ENCODE peak calls at places on chromosomes 4 and X, in four cellular contexts. J, F, G and B are unnamed samples.
A peak's percentile ranks its signal among the peaks of the same experiment; 100 is the strongest.

GRCh38 chr4:114599231-114600065 is 841 bp downstream of the UGT8 start:
- DNase-seq in J (peak; percentile 48), F (peak; percentile 68), G (no peak), B (no peak)

GRCh38 chr4:152102184-152103000 is 341.6 kb upstream of the GATB start:
- DNase-seq in J (no peak), F (no peak), G (peak; percentile 35), B (no peak)

GRCh38 chr4:51895816-51896408 is 53.0 kb downstream of the DCUN1D4 start:
- DNase-seq in J (peak; percentile 80), F (peak; percentile 71), G (peak; percentile 77), B (no peak)

GRCh38 chr4:20395160-20395773 is 143.6 kb downstream of the SLIT2 start:
- DNase-seq in J (peak; percentile 40), F (peak; percentile 45), G (peak; percentile 32), B (no peak)

GRCh38 chrX:154991476-154991875 is 31.0 kb downstream of the F8 start:
- DNase-seq in J (no peak), F (no peak), G (no peak), B (no peak)

GRCh38 chr4:48139688-48140087 is 5.6 kb upstream of the TXK start:
- DNase-seq in J (no peak), F (no peak), G (no peak), B (no peak)

GRCh38 chr4:14695411-14695810 is 306.9 kb upstream of the CPEB2 start:
- DNase-seq in J (no peak), F (no peak), G (no peak), B (no peak)

GRCh38 chr4:179728305-179728704 is 2286.1 kb upstream of the AGA start:
- DNase-seq in J (no peak), F (no peak), G (no peak), B (no peak)

GRCh38 chr4:159227984-159228383 is 125.1 kb downstream of the RAPGEF2 start:
- DNase-seq in J (no peak), F (peak; percentile 59), G (peak; percentile 3), B (peak; percentile 88)

GRCh38 chrX:144040793-144041192 is 156.9 kb downstream of the UBE2NL start:
- DNase-seq in J (no peak), F (no peak), G (no peak), B (no peak)

GRCh38 chrX:21658152-21658737 is at the start of gene KLHL34:
- DNase-seq in J (no peak), F (peak; percentile 31), G (no peak), B (no peak)

GRCh38 chr4:5448286-5448685 is 260.1 kb downstream of the EVC2 start:
- DNase-seq in J (no peak), F (peak; percentile 6), G (no peak), B (peak; percentile 1)

GRCh38 chrX:30027636-30028035 is 187.7 kb upstream of the MAGEB2 start:
- DNase-seq in J (no peak), F (no peak), G (no peak), B (no peak)

GRCh38 chr4:86957214-86957613 is 22.4 kb downstream of the AFF1 start:
- DNase-seq in J (no peak), F (no peak), G (no peak), B (no peak)

GRCh38 chr4:42327323-42327722 is 70.0 kb upstream of the SHISA3 start:
- DNase-seq in J (no peak), F (no peak), G (no peak), B (no peak)

GRCh38 chr4:151325320-151326246 is at the start of gene SH3D19:
- DNase-seq in J (no peak), F (peak; percentile 91), G (peak; percentile 99), B (no peak)

GRCh38 chr4:114040319-114041116 is 61.1 kb upstream of the ARSJ start:
- DNase-seq in J (no peak), F (no peak), G (no peak), B (no peak)

GRCh38 chrX:47146121-47146935 is 1.3 kb downstream of the RBM10 start:
- DNase-seq in J (no peak), F (peak; percentile 52), G (no peak), B (no peak)

GRCh38 chr4:177761692-177762091 is 319.5 kb upstream of the AGA start:
- DNase-seq in J (no peak), F (no peak), G (no peak), B (no peak)

GRCh38 chr4:182286035-182286434 is 42.8 kb downstream of the TENM3 start:
- DNase-seq in J (no peak), F (no peak), G (no peak), B (no peak)

GRCh38 chr4:170580651-170581050 is 490.9 kb upstream of the AADAT start:
- DNase-seq in J (no peak), F (no peak), G (no peak), B (no peak)

GRCh38 chrX:131812847-131813825 is 210.0 kb upstream of the STK26 start:
- DNase-seq in J (peak; percentile 71), F (peak; percentile 81), G (no peak), B (peak; percentile 39)

GRCh38 chr4:25908491-25908901 is 5.5 kb upstream of the SMIM20 start:
- DNase-seq in J (no peak), F (no peak), G (peak; percentile 66), B (no peak)

GRCh38 chrX:136260801-136261200 is 9.6 kb upstream of the MAP7D3 start:
- DNase-seq in J (no peak), F (no peak), G (no peak), B (no peak)

GRCh38 chrX:77446029-77446585 is 1.1 kb upstream of the FGF16 start:
- DNase-seq in J (no peak), F (peak; percentile 23), G (no peak), B (no peak)

GRCh38 chr4:188554413-188554812 is 415.2 kb downstream of the TRIML1 start:
- DNase-seq in J (no peak), F (no peak), G (no peak), B (no peak)

GRCh38 chr4:8128096-8128856 is 30.3 kb downstream of the ABLIM2 start:
- DNase-seq in J (no peak), F (no peak), G (peak; percentile 10), B (no peak)

GRCh38 chr4:36310237-36310636 is 28.8 kb downstream of the DTHD1 start:
- DNase-seq in J (no peak), F (no peak), G (no peak), B (no peak)

GRCh38 chr4:124459922-124460301 is 252.6 kb downstream of the ANKRD50 start:
- DNase-seq in J (no peak), F (no peak), G (no peak), B (no peak)

GRCh38 chrX:109632906-109633504 is 8.0 kb upstream of the KCNE5 start:
- DNase-seq in J (peak; percentile 15), F (no peak), G (no peak), B (no peak)

GRCh38 chr4:110634320-110635154 is 11.7 kb upstream of the PITX2 start:
- DNase-seq in J (no peak), F (no peak), G (no peak), B (no peak)

DNA sequence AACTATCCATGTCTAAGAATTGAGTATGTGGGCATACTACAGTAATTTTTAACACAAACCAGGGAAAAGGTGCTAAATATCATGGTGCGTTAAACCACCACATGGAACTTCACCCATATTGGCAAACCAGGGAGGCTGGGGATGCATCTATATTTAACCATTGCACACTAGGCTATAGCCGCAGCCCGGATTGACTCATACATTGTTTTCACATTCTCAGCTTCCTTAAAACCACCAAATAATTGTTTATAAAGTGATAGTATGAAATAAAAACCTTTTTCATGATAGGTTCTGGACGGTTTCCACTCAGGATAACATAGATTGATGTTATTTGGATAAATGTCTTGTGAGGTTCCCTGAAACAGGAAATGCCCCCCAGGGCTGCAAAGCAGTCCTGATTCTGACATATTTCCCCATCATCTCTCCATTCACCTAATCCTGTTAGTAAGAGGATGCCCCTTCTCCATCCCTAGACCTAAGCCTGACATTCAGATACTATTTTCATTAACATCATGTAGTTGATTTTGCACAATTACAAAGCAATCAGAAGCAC is 7.9 kb downstream of the COL25A1 start:
- DNase-seq in J (no peak), F (no peak), G (no peak), B (no peak)
- H3K4me3 ChIP-seq in J (no peak overlapping the region), F (no peak overlapping the region), G (no peak overlapping the region), B (no peak overlapping the region)

DNA sequence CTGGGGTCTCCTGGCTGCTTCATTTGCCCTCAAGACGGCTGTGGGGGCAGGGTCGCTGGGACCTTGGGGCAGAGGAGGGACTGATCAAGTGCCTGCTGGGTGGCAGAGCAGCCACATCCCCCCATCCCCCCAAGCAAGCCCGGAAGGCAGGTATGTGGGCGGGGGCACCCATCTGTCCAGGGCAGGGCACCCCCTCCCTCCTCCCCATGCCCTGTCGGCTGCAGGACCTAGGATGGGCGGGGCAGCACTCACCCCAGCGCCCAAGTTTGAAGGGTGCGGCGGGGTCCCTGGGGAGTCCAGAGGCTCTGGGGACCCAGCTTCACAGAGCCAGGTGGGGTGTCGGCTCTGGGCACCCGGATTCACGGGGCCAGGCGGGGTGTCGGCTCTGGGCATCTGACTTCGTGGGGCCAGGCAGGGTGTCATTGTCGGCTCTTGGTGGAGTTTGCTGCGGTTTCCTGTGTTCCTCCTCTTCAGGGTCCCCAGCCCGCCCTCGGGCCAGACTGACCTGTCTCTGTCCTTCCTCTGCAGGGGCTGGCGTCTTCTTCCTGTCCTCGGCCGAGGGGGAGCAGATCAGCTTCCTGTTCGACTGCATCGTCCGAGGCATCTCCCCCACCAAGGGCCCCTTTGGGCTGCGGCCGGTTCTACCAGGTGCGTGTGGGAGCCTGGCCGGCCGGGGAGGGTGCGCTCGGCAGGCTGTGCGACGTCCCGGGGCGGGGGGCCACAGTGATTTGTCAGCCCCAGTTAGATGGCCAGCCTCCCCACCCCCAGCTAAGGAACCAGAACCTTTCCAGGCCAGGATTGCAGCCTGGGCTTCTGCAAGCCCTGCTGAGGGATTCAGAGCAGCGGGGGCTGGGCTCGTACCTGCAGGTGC is 22.1 kb downstream of the DOK7 start:
- DNase-seq in J (no peak), F (peak; percentile 35), G (no peak), B (no peak)
- H3K4me3 ChIP-seq in J (no peak overlapping the region), F (peak overlapping the region; percentile 1), G (no peak overlapping the region), B (no peak overlapping the region)

GRCh38 chrX:357693-358471 is 28.8 kb downstream of the PPP2R3B start:
- DNase-seq in J (no peak), F (no peak), G (no peak), B (no peak)
- H3K4me3 ChIP-seq in J (no peak overlapping the region), F (no peak overlapping the region), G (no peak overlapping the region), B (no peak overlapping the region)

GRCh38 chr4:183722738-183723560 is 63.9 kb downstream of the TRAPPC11 start:
- DNase-seq in J (no peak), F (peak; percentile 84), G (no peak), B (peak; percentile 76)

GRCh38 chr4:183727482-183727881 is 68.4 kb downstream of the TRAPPC11 start:
- DNase-seq in J (no peak), F (no peak), G (peak; percentile 69), B (no peak)

GRCh38 chr4:183721207-183722081 is 62.4 kb downstream of the TRAPPC11 start:
- DNase-seq in J (peak; percentile 8), F (peak; percentile 89), G (peak; percentile 96), B (no peak)

GRCh38 chr4:183728223-183729068 is 69.4 kb downstream of the TRAPPC11 start:
- DNase-seq in J (no peak), F (no peak), G (peak; percentile 69), B (no peak)

DNA sequence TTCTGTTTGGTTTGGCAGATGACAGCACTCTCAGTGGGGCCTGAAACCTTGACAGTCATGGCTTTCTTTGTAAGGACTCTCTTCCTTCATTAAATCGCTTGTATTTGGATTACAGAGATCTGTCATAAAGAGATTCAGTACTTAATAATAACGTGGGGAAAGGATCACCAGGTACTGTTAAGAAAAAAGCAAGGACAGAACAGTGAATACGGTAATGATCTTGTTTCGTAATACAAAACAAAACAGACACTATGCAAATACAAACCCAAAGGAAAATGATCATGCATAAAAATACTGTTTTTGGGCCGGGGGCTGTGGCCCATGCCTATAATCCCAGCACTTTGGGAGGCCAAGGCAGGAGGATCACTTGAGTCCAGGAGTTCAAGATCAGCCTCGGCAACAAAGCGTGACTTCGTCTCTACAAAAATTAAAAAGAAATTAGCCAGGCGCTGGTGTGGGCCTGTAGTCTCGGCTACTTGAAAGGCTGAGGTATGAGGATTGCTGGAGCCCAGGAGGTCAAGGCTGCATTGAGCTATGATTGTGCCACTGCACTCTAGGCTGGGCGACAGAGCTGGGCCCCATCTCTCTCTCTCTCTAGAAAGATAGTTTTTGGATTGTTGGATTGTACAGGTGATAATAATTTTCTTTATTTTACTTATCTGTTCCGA is 64.6 kb downstream of the TRAPPC11 start:
- DNase-seq in J (no peak), F (no peak), G (peak; percentile 64), B (no peak)
- H3K4me3 ChIP-seq in J (no peak overlapping the region), F (no peak overlapping the region), G (no peak overlapping the region), B (peak overlapping the region; percentile 70)